ENCODE peak calls at places on chromosomes 1 and 21, in six cellular contexts. One of them, this sample, is unnamed. For H3K4me1, the result is how much of the 10 kb centered on the place peaks cover.

GRCh38 chr1:57279909-57280666 is 143.8 kb downstream of the DAB1 start:
- DNase-seq in GM23338: peak
- DNase-seq in SK-N-SH: no peak
- DNase-seq in lower lobe of right lung: no peak
- DNase-seq in endodermal cell: no peak
- DNase-seq in DND-41: no peak
- DNase-seq in this sample: no peak

GRCh38 chr1:36542024-36542961 is 59.6 kb upstream of the CSF3R start:
- DNase-seq in GM23338: no peak
- DNase-seq in SK-N-SH: no peak
- DNase-seq in lower lobe of right lung: no peak
- DNase-seq in endodermal cell: peak
- DNase-seq in DND-41: no peak
- DNase-seq in this sample: no peak

GRCh38 chr1:54995013-54995760 is 3.5 kb upstream of the BSND start:
- DNase-seq in GM23338: peak
- DNase-seq in SK-N-SH: no peak
- DNase-seq in lower lobe of right lung: no peak
- DNase-seq in endodermal cell: peak
- DNase-seq in DND-41: no peak
- DNase-seq in this sample: no peak

GRCh38 chr21:24444736-24445135 is 1162.5 kb downstream of the MRPL39 start:
- DNase-seq in GM23338: no peak
- DNase-seq in SK-N-SH: no peak
- DNase-seq in lower lobe of right lung: no peak
- DNase-seq in endodermal cell: no peak
- DNase-seq in DND-41: no peak
- DNase-seq in this sample: no peak

GRCh38 chr1:206447079-206447780 is 23.0 kb upstream of the IKBKE start:
- DNase-seq in GM23338: no peak
- DNase-seq in SK-N-SH: peak
- DNase-seq in lower lobe of right lung: no peak
- DNase-seq in endodermal cell: no peak
- DNase-seq in DND-41: no peak
- DNase-seq in this sample: no peak

GRCh38 chr1:161021168-161021958 is 411 bp upstream of the F11R start:
- DNase-seq in GM23338: peak
- DNase-seq in SK-N-SH: peak
- DNase-seq in lower lobe of right lung: peak
- DNase-seq in endodermal cell: peak
- DNase-seq in DND-41: no peak
- DNase-seq in this sample: peak

GRCh38 chr1:115320368-115320767 is 17.7 kb downstream of the NGF start:
- DNase-seq in GM23338: no peak
- DNase-seq in SK-N-SH: no peak
- DNase-seq in lower lobe of right lung: no peak
- DNase-seq in endodermal cell: no peak
- DNase-seq in DND-41: no peak
- DNase-seq in this sample: no peak

GRCh38 chr1:211737115-211738035 is 62.0 kb upstream of the NEK2 start:
- DNase-seq in GM23338: no peak
- DNase-seq in SK-N-SH: no peak
- DNase-seq in lower lobe of right lung: no peak
- DNase-seq in endodermal cell: peak
- DNase-seq in DND-41: no peak
- DNase-seq in this sample: no peak

GRCh38 chr1:212819704-212820103 is 27.7 kb downstream of the SPATA45 start:
- DNase-seq in GM23338: no peak
- DNase-seq in SK-N-SH: no peak
- DNase-seq in lower lobe of right lung: no peak
- DNase-seq in endodermal cell: no peak
- DNase-seq in DND-41: no peak
- DNase-seq in this sample: no peak

GRCh38 chr1:111988743-111989453 is 570 bp downstream of the KCND3 start:
- DNase-seq in GM23338: peak
- DNase-seq in SK-N-SH: peak
- DNase-seq in lower lobe of right lung: peak
- DNase-seq in endodermal cell: peak
- DNase-seq in DND-41: no peak
- DNase-seq in this sample: no peak

GRCh38 chr21:44549525-44550211 is 1.6 kb downstream of the KRTAP10-2 start:
- DNase-seq in GM23338: peak
- DNase-seq in SK-N-SH: no peak
- DNase-seq in lower lobe of right lung: peak
- DNase-seq in endodermal cell: peak
- DNase-seq in DND-41: no peak
- DNase-seq in this sample: no peak

GRCh38 chr1:200916681-200917080 is 22.0 kb downstream of the INAVA start:
- DNase-seq in GM23338: peak
- DNase-seq in SK-N-SH: no peak
- DNase-seq in lower lobe of right lung: no peak
- DNase-seq in endodermal cell: peak
- DNase-seq in DND-41: no peak
- DNase-seq in this sample: no peak

GRCh38 chr1:64519921-64520320 is 50.0 kb downstream of the CACHD1 start:
- DNase-seq in GM23338: no peak
- DNase-seq in SK-N-SH: no peak
- DNase-seq in lower lobe of right lung: no peak
- DNase-seq in endodermal cell: no peak
- DNase-seq in DND-41: no peak
- DNase-seq in this sample: no peak

GRCh38 chr1:156122086-156122485 is 7.6 kb downstream of the LMNA start:
- DNase-seq in GM23338: no peak
- DNase-seq in SK-N-SH: no peak
- DNase-seq in lower lobe of right lung: no peak
- DNase-seq in endodermal cell: no peak
- DNase-seq in DND-41: no peak
- DNase-seq in this sample: no peak
- H3K4me1 ChIP-seq in GM23338: under half
- H3K4me1 ChIP-seq in SK-N-SH: half or more
- H3K4me1 ChIP-seq in lower lobe of right lung: half or more
- H3K4me1 ChIP-seq in endodermal cell: under half
- H3K4me1 ChIP-seq in DND-41: under half
- H3K4me1 ChIP-seq in this sample: under half

GRCh38 chr1:12073796-12074195 is 10.7 kb downstream of the TNFRSF8 start:
- DNase-seq in GM23338: no peak
- DNase-seq in SK-N-SH: no peak
- DNase-seq in lower lobe of right lung: no peak
- DNase-seq in endodermal cell: no peak
- DNase-seq in DND-41: no peak
- DNase-seq in this sample: no peak
- H3K4me1 ChIP-seq in GM23338: under half
- H3K4me1 ChIP-seq in SK-N-SH: under half
- H3K4me1 ChIP-seq in lower lobe of right lung: under half
- H3K4me1 ChIP-seq in endodermal cell: under half
- H3K4me1 ChIP-seq in DND-41: under half
- H3K4me1 ChIP-seq in this sample: under half

GRCh38 chr1:181718034-181718433 is 234.7 kb downstream of the CACNA1E start:
- DNase-seq in GM23338: no peak
- DNase-seq in SK-N-SH: no peak
- DNase-seq in lower lobe of right lung: no peak
- DNase-seq in endodermal cell: no peak
- DNase-seq in DND-41: no peak
- DNase-seq in this sample: no peak
- H3K4me1 ChIP-seq in GM23338: under half
- H3K4me1 ChIP-seq in SK-N-SH: under half
- H3K4me1 ChIP-seq in lower lobe of right lung: under half
- H3K4me1 ChIP-seq in endodermal cell: under half
- H3K4me1 ChIP-seq in DND-41: under half
- H3K4me1 ChIP-seq in this sample: under half

DNA sequence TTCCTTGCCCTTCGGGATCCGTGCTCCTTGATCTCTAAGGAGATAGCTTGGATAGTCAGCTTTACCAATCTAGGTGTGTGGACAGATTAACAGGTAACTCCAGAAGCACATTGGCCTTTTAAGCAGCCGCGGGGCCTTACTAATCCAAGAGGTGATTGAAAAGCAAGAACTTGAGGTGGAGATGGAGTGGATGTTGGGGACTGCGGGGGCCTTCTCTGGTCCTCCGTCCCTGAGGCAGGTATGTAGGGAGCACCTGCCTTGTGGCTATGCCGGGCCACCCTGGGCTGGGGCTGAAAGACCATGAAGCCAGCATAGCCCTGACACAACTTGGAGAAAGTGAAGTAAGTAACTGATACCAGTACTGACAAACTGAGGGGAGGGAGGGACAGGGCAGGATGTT is 10.6 kb downstream of the SOX13 start:
- DNase-seq in GM23338: no peak
- DNase-seq in SK-N-SH: no peak
- DNase-seq in lower lobe of right lung: no peak
- DNase-seq in endodermal cell: no peak
- DNase-seq in DND-41: no peak
- DNase-seq in this sample: no peak
- H3K4me1 ChIP-seq in GM23338: half or more
- H3K4me1 ChIP-seq in SK-N-SH: under half
- H3K4me1 ChIP-seq in lower lobe of right lung: half or more
- H3K4me1 ChIP-seq in endodermal cell: under half
- H3K4me1 ChIP-seq in DND-41: under half
- H3K4me1 ChIP-seq in this sample: under half

This sample was measured in CD8-positive, alpha-beta memory T cell.